ENCODE peak calls at places on chromosome 15, in four cellular contexts. P, R, N and E are unnamed samples.

GRCh38 chr15:69732133-69732532 is 279.5 kb downstream of the RPLP1 start:
- DNase-seq in P (no peak), R (no peak), N (no peak), E (no peak)

GRCh38 chr15:101014921-101015841 is 96.0 kb downstream of the LRRK1 start:
- DNase-seq in P (peak; percentile 79), R (peak; percentile 69), N (peak; percentile 78), E (peak; percentile 30)

GRCh38 chr15:42343596-42344232 is 15.6 kb upstream of the CAPN3 start:
- DNase-seq in P (no peak), R (no peak), N (no peak), E (no peak)

GRCh38 chr15:27635916-27636315 is 463.2 kb downstream of the OCA2 start:
- DNase-seq in P (no peak), R (no peak), N (no peak), E (no peak)

GRCh38 chr15:101156509-101157159 is 95.2 kb downstream of the CHSY1 start:
- DNase-seq in P (no peak), R (no peak), N (no peak), E (no peak)

GRCh38 chr15:27817258-27817657 is 281.9 kb downstream of the OCA2 start:
- DNase-seq in P (no peak), R (no peak), N (no peak), E (no peak)

GRCh38 chr15:65887565-65887964 is 18.3 kb downstream of the RAB11A start:
- DNase-seq in P (no peak), R (no peak), N (no peak), E (peak; percentile 10)

GRCh38 chr15:84749111-84749991 is 959 bp downstream of the ZNF592 start:
- DNase-seq in P (no peak), R (peak; percentile 47), N (no peak), E (peak; percentile 59)

GRCh38 chr15:45884755-45885445 is 250.1 kb downstream of the SQOR start:
- DNase-seq in P (no peak), R (peak; percentile 18), N (no peak), E (no peak)

GRCh38 chr15:70470556-70471191 is 292.7 kb downstream of the UACA start:
- DNase-seq in P (no peak), R (no peak), N (no peak), E (no peak)

GRCh38 chr15:62607643-62608042 is 434.9 kb upstream of the TPM1 start:
- DNase-seq in P (no peak), R (no peak), N (no peak), E (no peak)

GRCh38 chr15:73233623-73234022 is 135.1 kb downstream of the HCN4 start:
- DNase-seq in P (no peak), R (no peak), N (no peak), E (no peak)

GRCh38 chr15:62848631-62849050 is 193.9 kb upstream of the TPM1 start:
- DNase-seq in P (no peak), R (no peak), N (no peak), E (no peak)